ENCODE peak calls at places on chromosomes 16 and 17, in four cellular contexts. G, N, I and H are unnamed samples.
A peak's percentile ranks its signal among the peaks of the same experiment; 100 is the strongest.

GRCh38 chr16:8890549-8890921 is 8.4 kb downstream of the LITAFD start:
- DNase-seq in G (no peak), N (no peak), I (no peak), H (no peak)

GRCh38 chr16:47004652-47005051 is 31.2 kb upstream of the DNAJA2 start:
- DNase-seq in G (no peak), N (no peak), I (no peak), H (no peak)

GRCh38 chr16:58384437-58385055 is 7.7 kb upstream of the GINS3 start:
- DNase-seq in G (no peak), N (no peak), I (no peak), H (no peak)

GRCh38 chr16:76081936-76082335 is 195.3 kb upstream of the CNTNAP4 start:
- DNase-seq in G (no peak), N (no peak), I (no peak), H (no peak)

GRCh38 chr16:63361032-63361624 is 1324.9 kb upstream of the CDH8 start:
- DNase-seq in G (no peak), N (no peak), I (no peak), H (peak; percentile 10)

GRCh38 chr17:82675476-82676245 is 22.8 kb downstream of the RAB40B start:
- DNase-seq in G (no peak), N (no peak), I (peak; percentile 30), H (no peak)

GRCh38 chr16:8673611-8674412 is 605 bp upstream of the ABAT start:
- DNase-seq in G (no peak), N (no peak), I (no peak), H (no peak)

GRCh38 chr16:82344157-82344556 is 174.1 kb upstream of the MPHOSPH6 start:
- DNase-seq in G (no peak), N (peak; percentile 30), I (no peak), H (no peak)

GRCh38 chr17:59494757-59495368 is 70.5 kb upstream of the DHX40 start:
- DNase-seq in G (no peak), N (no peak), I (no peak), H (no peak)

GRCh38 chr16:21638573-21638975 is 13.8 kb downstream of the IGSF6 start:
- DNase-seq in G (no peak), N (no peak), I (no peak), H (peak; percentile 39)

DNA sequence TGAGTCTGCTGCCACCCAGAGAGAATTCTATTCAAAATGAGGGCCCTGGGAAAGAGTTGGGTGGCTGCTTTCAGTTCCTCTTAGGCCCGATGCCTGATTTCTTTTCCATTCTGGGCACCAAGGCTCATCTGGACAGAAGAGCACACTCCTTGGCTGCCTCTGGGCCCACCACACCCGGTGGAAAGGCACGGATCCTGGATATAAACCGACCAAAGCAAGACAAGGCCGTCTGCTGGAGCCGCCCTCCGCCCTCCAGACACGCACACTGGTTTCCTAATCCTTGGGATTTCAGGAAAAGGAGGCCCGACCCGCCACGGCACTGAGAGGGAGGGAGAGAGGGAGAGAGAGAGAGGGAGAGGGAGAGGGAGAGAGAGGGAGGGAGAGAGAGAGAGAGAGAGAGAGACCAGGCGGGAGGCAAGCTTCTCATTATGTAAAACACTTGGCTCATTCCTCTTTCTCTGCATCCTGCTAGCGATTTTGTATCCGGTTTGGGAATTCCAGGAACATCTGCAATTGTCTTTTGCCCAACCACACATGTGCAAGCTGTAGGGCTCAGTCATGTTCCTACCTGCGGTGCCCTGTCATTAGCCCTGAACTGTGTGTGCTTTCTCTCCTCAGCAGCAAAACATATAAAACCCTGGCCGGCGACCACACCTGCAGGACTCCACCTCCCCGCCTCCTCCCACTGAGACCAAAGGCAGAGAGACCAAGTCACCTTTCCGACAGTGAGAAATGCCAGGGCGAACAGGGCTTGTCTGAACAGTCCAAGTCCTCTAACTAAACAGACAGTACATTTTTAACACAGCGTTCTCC is 347.2 kb downstream of the SOX9 start:
- DNase-seq in G (peak; percentile 18), N (peak; percentile 32), I (no peak), H (peak; percentile 21)
- H3K4me3 ChIP-seq in G (no peak overlapping the region), N (no peak overlapping the region), I (no peak overlapping the region), H (no peak overlapping the region)

GRCh38 chr16:67166883-67167168 is 2.3 kb downstream of the HSF4 start:
- DNase-seq in G (no peak), N (no peak), I (no peak), H (no peak)

GRCh38 chr16:67164599-67165061 is at the start of gene HSF4:
- DNase-seq in G (peak; percentile 71), N (peak; percentile 64), I (peak; percentile 84), H (no peak)

GRCh38 chr16:67163903-67164558 is 514 bp upstream of the HSF4 start:
- DNase-seq in G (no peak), N (peak; percentile 12), I (peak; percentile 83), H (no peak)

GRCh38 chr16:67166035-67166882 is 1.7 kb downstream of the HSF4 start:
- DNase-seq in G (no peak), N (no peak), I (peak; percentile 43), H (no peak)

GRCh38 chr16:67165121-67166034 is 833 bp downstream of the HSF4 start:
- DNase-seq in G (no peak), N (no peak), I (peak; percentile 63), H (no peak)
- H3K4me3 ChIP-seq in G (peak overlapping the region; percentile 47), N (no peak overlapping the region), I (no peak overlapping the region), H (no peak overlapping the region)

DNA sequence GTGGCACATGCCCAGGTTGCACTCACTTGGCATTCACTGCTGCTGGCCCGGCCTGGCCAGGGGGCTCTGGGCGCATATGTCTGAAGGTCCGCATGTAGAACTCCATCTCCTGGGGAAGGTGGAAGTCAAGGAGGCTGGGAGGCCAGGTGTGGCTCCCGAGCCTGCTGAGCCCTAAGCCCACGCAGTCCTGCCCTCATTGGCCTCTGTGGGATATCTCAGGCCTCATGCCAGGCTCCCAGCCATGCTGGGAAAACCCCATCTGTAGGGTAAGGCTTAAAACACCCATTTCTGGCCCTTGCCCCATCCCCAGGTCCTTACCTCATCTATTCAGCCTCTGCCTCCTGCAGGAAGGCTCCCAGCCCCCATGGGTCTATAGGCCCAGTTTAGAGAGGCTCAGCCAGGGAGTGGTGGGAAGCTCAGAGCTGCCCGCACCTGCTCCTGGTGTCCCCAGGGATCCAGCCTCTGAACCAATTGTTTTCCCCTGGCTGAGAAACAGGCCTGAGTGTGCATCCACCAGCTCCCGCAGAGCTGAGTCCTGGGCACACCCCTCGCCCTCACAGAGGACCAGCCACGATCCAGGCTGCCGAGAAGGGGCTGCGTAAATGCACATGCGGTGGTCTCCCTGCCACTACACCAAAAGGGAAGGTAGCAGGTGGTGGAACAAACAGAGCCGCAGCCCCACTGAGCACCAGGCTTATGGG is 2.3 kb upstream of the TPPP3 start:
- DNase-seq in G (no peak), N (peak; percentile 90), I (peak; percentile 49), H (no peak)
- H3K4me3 ChIP-seq in G (no peak overlapping the region), N (no peak overlapping the region), I (no peak overlapping the region), H (no peak overlapping the region)

DNA sequence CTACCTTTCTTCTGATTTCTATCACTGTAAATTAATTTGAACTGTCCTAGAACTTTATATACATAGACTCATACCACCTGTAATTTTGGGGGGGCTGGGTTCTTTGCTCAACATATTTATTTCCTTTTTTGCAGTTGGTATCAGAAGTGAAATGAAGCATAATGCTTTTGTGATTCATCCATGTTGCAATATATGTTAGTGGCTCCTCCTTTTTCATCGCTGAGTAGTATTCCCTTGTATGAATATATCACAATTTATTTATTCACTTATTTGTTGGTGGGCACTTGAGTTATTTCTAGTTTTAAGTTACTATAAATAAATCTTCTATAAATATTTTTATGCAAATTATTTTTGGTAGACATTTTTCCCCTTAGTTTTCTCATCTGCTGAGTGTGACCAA is 336.4 kb downstream of the HS3ST3B1 start:
- DNase-seq in G (no peak), N (no peak), I (no peak), H (no peak)
- H3K4me3 ChIP-seq in G (no peak overlapping the region), N (no peak overlapping the region), I (no peak overlapping the region), H (no peak overlapping the region)

GRCh38 chr17:7582401-7583252 is 1.0 kb upstream of the MPDU1 start:
- DNase-seq in G (no peak), N (no peak), I (peak; percentile 73), H (no peak)
- H3K4me3 ChIP-seq in G (peak overlapping the region; percentile 61), N (no peak overlapping the region), I (peak overlapping the region; percentile 77), H (peak overlapping the region; percentile 72)

DNA sequence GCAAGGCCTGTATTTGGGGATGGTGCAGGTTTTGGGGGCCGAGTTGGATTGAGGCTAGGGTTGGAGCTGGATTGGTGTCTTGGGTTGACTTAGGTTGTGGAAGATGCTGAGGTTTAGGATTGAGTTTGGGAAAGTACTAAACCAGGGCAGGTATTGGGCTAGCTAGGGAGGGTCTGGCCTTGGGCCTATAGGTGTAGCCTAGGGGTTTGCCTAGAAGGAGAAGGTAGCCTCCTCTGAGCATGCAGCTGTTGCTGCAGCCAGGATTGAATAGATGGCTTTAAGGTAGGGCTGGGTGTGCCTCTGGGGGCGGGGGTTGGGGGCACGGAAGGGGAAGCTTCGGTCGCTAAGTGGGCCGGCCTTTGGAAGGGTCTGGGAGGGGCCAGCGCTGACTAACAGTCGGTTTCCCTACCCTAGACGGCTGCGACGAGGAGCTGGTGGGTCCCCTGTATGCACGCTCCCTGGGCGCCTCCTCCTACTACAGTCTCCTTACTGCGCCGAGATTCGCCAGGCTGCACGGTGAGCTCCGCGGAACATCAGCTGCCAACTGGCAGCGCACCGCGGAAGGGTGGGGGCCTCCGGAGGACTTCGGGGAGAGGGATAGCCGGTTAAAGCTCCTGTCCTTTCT is 1.2 kb downstream of the CNTNAP1 start:
- DNase-seq in G (peak; percentile 35), N (peak; percentile 25), I (peak; percentile 71), H (no peak)
- H3K4me3 ChIP-seq in G (peak overlapping the region; percentile 43), N (no peak overlapping the region), I (peak overlapping the region; percentile 50), H (peak overlapping the region; percentile 68)

DNA sequence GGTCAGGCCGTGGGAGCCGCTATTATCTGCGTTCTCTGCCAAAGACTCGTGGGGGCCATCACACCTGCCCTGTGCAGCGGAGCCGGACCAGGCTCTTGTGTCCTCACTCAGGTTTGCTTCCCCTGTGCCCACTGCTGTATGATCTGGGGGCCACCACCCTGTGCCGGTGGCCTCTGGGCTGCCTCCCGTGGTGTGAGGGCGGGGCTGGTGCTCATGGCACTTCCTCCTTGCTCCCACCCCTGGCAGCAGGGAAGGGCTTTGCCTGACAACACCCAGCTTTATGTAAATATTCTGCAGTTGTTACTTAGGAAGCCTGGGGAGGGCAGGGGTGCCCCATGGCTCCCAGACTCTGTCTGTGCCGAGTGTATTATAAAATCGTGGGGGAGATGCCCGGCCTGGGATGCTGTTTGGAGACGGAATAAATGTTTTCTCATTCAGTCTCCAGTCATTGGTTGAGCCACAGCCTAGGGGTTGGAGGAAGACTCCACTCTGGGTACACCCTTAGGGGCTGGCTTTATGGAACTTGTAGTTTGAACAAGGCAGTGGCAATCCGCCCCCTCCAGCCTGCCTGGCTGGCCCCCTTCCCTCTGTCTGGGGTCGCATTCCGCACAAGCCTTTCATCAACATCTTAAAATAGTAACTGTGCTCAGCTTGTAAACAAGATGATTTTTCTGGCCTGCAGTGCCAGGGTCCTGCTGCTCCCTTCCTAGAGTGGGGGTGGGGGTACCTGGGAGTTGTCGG is 4.1 kb downstream of the SYNGR2 start:
- DNase-seq in G (no peak), N (peak; percentile 28), I (peak; percentile 79), H (no peak)
- H3K4me3 ChIP-seq in G (peak overlapping the region; percentile 6), N (no peak overlapping the region), I (no peak overlapping the region), H (no peak overlapping the region)

GRCh38 chr16:3188675-3188924 is 596 bp downstream of the OR1F1 start:
- DNase-seq in G (no peak), N (no peak), I (no peak), H (no peak)

GRCh38 chr16:3188925-3189825 is 1.2 kb downstream of the OR1F1 start:
- DNase-seq in G (no peak), N (no peak), I (no peak), H (no peak)

GRCh38 chr16:3192476-3193019 is 4.5 kb downstream of the OR1F1 start:
- DNase-seq in G (no peak), N (no peak), I (no peak), H (no peak)

GRCh38 chr16:3189869-3190268 is 1.9 kb downstream of the OR1F1 start:
- DNase-seq in G (no peak), N (no peak), I (no peak), H (no peak)

GRCh38 chr16:3190949-3191353 is 2.9 kb downstream of the OR1F1 start:
- DNase-seq in G (no peak), N (no peak), I (no peak), H (no peak)
- H3K4me3 ChIP-seq in G (no peak overlapping the region), N (no peak overlapping the region), I (no peak overlapping the region), H (peak overlapping the region; percentile 24)